ENCODE peak calls at places on chromosomes 13 and 19, in eight cellular contexts. One of them, this sample, is unnamed.

GRCh38 chr19:33678796-33679195 is 57.0 kb downstream of the CHST8 start:
- DNase-seq in hippocampal formation: no peak
- DNase-seq in thoracic aorta: no peak
- DNase-seq in bronchial epithelial cell: no peak
- DNase-seq in T-helper 2 cell treated with Interferon-gamma antibody and Interleukin-4, amounts not matched to agents 5 μg/mL and 100 μg/mL, for 36 hours: no peak
- DNase-seq in NCI-H2081: peak
- DNase-seq in activated CD8-positive, alpha-beta T cell treated with anti-CD3 and anti-CD28 coated beads for 36 hours: no peak
- DNase-seq in progenitor cell of endocrine pancreas: no peak
- DNase-seq in this sample: peak

GRCh38 chr13:51339354-51339753 is at the start of gene SERPINE3:
- DNase-seq in hippocampal formation: no peak
- DNase-seq in thoracic aorta: no peak
- DNase-seq in bronchial epithelial cell: no peak
- DNase-seq in T-helper 2 cell treated with Interferon-gamma antibody and Interleukin-4, amounts not matched to agents 5 μg/mL and 100 μg/mL, for 36 hours: no peak
- DNase-seq in NCI-H2081: no peak
- DNase-seq in activated CD8-positive, alpha-beta T cell treated with anti-CD3 and anti-CD28 coated beads for 36 hours: no peak
- DNase-seq in progenitor cell of endocrine pancreas: no peak
- DNase-seq in this sample: no peak

GRCh38 chr13:53408306-53408705 is 379.7 kb downstream of the OLFM4 start:
- DNase-seq in hippocampal formation: no peak
- DNase-seq in thoracic aorta: no peak
- DNase-seq in bronchial epithelial cell: no peak
- DNase-seq in T-helper 2 cell treated with Interferon-gamma antibody and Interleukin-4, amounts not matched to agents 5 μg/mL and 100 μg/mL, for 36 hours: no peak
- DNase-seq in NCI-H2081: no peak
- DNase-seq in activated CD8-positive, alpha-beta T cell treated with anti-CD3 and anti-CD28 coated beads for 36 hours: no peak
- DNase-seq in progenitor cell of endocrine pancreas: no peak
- DNase-seq in this sample: no peak

GRCh38 chr13:106159295-106160195 is 375.9 kb downstream of the EFNB2 start:
- DNase-seq in hippocampal formation: no peak
- DNase-seq in thoracic aorta: no peak
- DNase-seq in bronchial epithelial cell: no peak
- DNase-seq in T-helper 2 cell treated with Interferon-gamma antibody and Interleukin-4, amounts not matched to agents 5 μg/mL and 100 μg/mL, for 36 hours: no peak
- DNase-seq in NCI-H2081: no peak
- DNase-seq in activated CD8-positive, alpha-beta T cell treated with anti-CD3 and anti-CD28 coated beads for 36 hours: no peak
- DNase-seq in progenitor cell of endocrine pancreas: no peak
- DNase-seq in this sample: no peak

GRCh38 chr13:49606747-49607648 is 21.3 kb upstream of the ARL11 start:
- DNase-seq in hippocampal formation: peak
- DNase-seq in thoracic aorta: peak
- DNase-seq in bronchial epithelial cell: peak
- DNase-seq in T-helper 2 cell treated with Interferon-gamma antibody and Interleukin-4, amounts not matched to agents 5 μg/mL and 100 μg/mL, for 36 hours: peak
- DNase-seq in NCI-H2081: peak
- DNase-seq in activated CD8-positive, alpha-beta T cell treated with anti-CD3 and anti-CD28 coated beads for 36 hours: peak
- DNase-seq in progenitor cell of endocrine pancreas: peak
- DNase-seq in this sample: peak

GRCh38 chr13:110868631-110869165 is 46.2 kb downstream of the ANKRD10 start:
- DNase-seq in hippocampal formation: no peak
- DNase-seq in thoracic aorta: no peak
- DNase-seq in bronchial epithelial cell: no peak
- DNase-seq in T-helper 2 cell treated with Interferon-gamma antibody and Interleukin-4, amounts not matched to agents 5 μg/mL and 100 μg/mL, for 36 hours: no peak
- DNase-seq in NCI-H2081: no peak
- DNase-seq in activated CD8-positive, alpha-beta T cell treated with anti-CD3 and anti-CD28 coated beads for 36 hours: no peak
- DNase-seq in progenitor cell of endocrine pancreas: no peak
- DNase-seq in this sample: no peak

GRCh38 chr13:49220035-49220855 is at the start of gene MLNR:
- DNase-seq in hippocampal formation: no peak
- DNase-seq in thoracic aorta: no peak
- DNase-seq in bronchial epithelial cell: no peak
- DNase-seq in T-helper 2 cell treated with Interferon-gamma antibody and Interleukin-4, amounts not matched to agents 5 μg/mL and 100 μg/mL, for 36 hours: peak
- DNase-seq in NCI-H2081: peak
- DNase-seq in activated CD8-positive, alpha-beta T cell treated with anti-CD3 and anti-CD28 coated beads for 36 hours: peak
- DNase-seq in progenitor cell of endocrine pancreas: peak
- DNase-seq in this sample: peak

GRCh38 chr19:788821-789472 is 8.3 kb upstream of the PTBP1 start:
- DNase-seq in hippocampal formation: no peak
- DNase-seq in thoracic aorta: no peak
- DNase-seq in bronchial epithelial cell: no peak
- DNase-seq in T-helper 2 cell treated with Interferon-gamma antibody and Interleukin-4, amounts not matched to agents 5 μg/mL and 100 μg/mL, for 36 hours: no peak
- DNase-seq in NCI-H2081: no peak
- DNase-seq in activated CD8-positive, alpha-beta T cell treated with anti-CD3 and anti-CD28 coated beads for 36 hours: no peak
- DNase-seq in progenitor cell of endocrine pancreas: no peak
- DNase-seq in this sample: no peak

GRCh38 chr13:30333601-30334000 is 26.2 kb upstream of the KATNAL1 start:
- DNase-seq in hippocampal formation: no peak
- DNase-seq in thoracic aorta: no peak
- DNase-seq in bronchial epithelial cell: no peak
- DNase-seq in T-helper 2 cell treated with Interferon-gamma antibody and Interleukin-4, amounts not matched to agents 5 μg/mL and 100 μg/mL, for 36 hours: no peak
- DNase-seq in NCI-H2081: no peak
- DNase-seq in activated CD8-positive, alpha-beta T cell treated with anti-CD3 and anti-CD28 coated beads for 36 hours: no peak
- DNase-seq in progenitor cell of endocrine pancreas: no peak
- DNase-seq in this sample: peak

GRCh38 chr19:1491114-1491848 is at the start of gene REEP6:
- DNase-seq in hippocampal formation: no peak
- DNase-seq in thoracic aorta: no peak
- DNase-seq in bronchial epithelial cell: no peak
- DNase-seq in T-helper 2 cell treated with Interferon-gamma antibody and Interleukin-4, amounts not matched to agents 5 μg/mL and 100 μg/mL, for 36 hours: no peak
- DNase-seq in NCI-H2081: no peak
- DNase-seq in activated CD8-positive, alpha-beta T cell treated with anti-CD3 and anti-CD28 coated beads for 36 hours: no peak
- DNase-seq in progenitor cell of endocrine pancreas: no peak
- DNase-seq in this sample: no peak

GRCh38 chr19:53982611-53983010 is 8.8 kb upstream of the CACNG6 start:
- DNase-seq in hippocampal formation: no peak
- DNase-seq in thoracic aorta: no peak
- DNase-seq in bronchial epithelial cell: no peak
- DNase-seq in T-helper 2 cell treated with Interferon-gamma antibody and Interleukin-4, amounts not matched to agents 5 μg/mL and 100 μg/mL, for 36 hours: no peak
- DNase-seq in NCI-H2081: no peak
- DNase-seq in activated CD8-positive, alpha-beta T cell treated with anti-CD3 and anti-CD28 coated beads for 36 hours: peak
- DNase-seq in progenitor cell of endocrine pancreas: peak
- DNase-seq in this sample: peak

GRCh38 chr13:67148219-67148583 is 81.9 kb downstream of the PCDH9 start:
- DNase-seq in hippocampal formation: no peak
- DNase-seq in thoracic aorta: no peak
- DNase-seq in bronchial epithelial cell: peak
- DNase-seq in T-helper 2 cell treated with Interferon-gamma antibody and Interleukin-4, amounts not matched to agents 5 μg/mL and 100 μg/mL, for 36 hours: no peak
- DNase-seq in NCI-H2081: no peak
- DNase-seq in activated CD8-positive, alpha-beta T cell treated with anti-CD3 and anti-CD28 coated beads for 36 hours: no peak
- DNase-seq in progenitor cell of endocrine pancreas: no peak
- DNase-seq in this sample: no peak

GRCh38 chr19:13055213-13056051 is 47.2 kb downstream of the LYL1 start:
- DNase-seq in hippocampal formation: no peak
- DNase-seq in thoracic aorta: peak
- DNase-seq in bronchial epithelial cell: no peak
- DNase-seq in T-helper 2 cell treated with Interferon-gamma antibody and Interleukin-4, amounts not matched to agents 5 μg/mL and 100 μg/mL, for 36 hours: no peak
- DNase-seq in NCI-H2081: no peak
- DNase-seq in activated CD8-positive, alpha-beta T cell treated with anti-CD3 and anti-CD28 coated beads for 36 hours: no peak
- DNase-seq in progenitor cell of endocrine pancreas: no peak
- DNase-seq in this sample: peak

GRCh38 chr19:55642153-55643002 is 1.1 kb upstream of the ZNF581 start:
- DNase-seq in hippocampal formation: peak
- DNase-seq in thoracic aorta: no peak
- DNase-seq in bronchial epithelial cell: no peak
- DNase-seq in T-helper 2 cell treated with Interferon-gamma antibody and Interleukin-4, amounts not matched to agents 5 μg/mL and 100 μg/mL, for 36 hours: no peak
- DNase-seq in NCI-H2081: no peak
- DNase-seq in activated CD8-positive, alpha-beta T cell treated with anti-CD3 and anti-CD28 coated beads for 36 hours: peak
- DNase-seq in progenitor cell of endocrine pancreas: no peak
- DNase-seq in this sample: peak

GRCh38 chr13:35512271-35512920 is 35.9 kb upstream of the MAB21L1 start:
- DNase-seq in hippocampal formation: no peak
- DNase-seq in thoracic aorta: no peak
- DNase-seq in bronchial epithelial cell: peak
- DNase-seq in T-helper 2 cell treated with Interferon-gamma antibody and Interleukin-4, amounts not matched to agents 5 μg/mL and 100 μg/mL, for 36 hours: no peak
- DNase-seq in NCI-H2081: no peak
- DNase-seq in activated CD8-positive, alpha-beta T cell treated with anti-CD3 and anti-CD28 coated beads for 36 hours: no peak
- DNase-seq in progenitor cell of endocrine pancreas: no peak
- DNase-seq in this sample: no peak

GRCh38 chr13:28100149-28101121 is at the start of gene FLT3:
- DNase-seq in hippocampal formation: no peak
- DNase-seq in thoracic aorta: no peak
- DNase-seq in bronchial epithelial cell: no peak
- DNase-seq in T-helper 2 cell treated with Interferon-gamma antibody and Interleukin-4, amounts not matched to agents 5 μg/mL and 100 μg/mL, for 36 hours: peak
- DNase-seq in NCI-H2081: no peak
- DNase-seq in activated CD8-positive, alpha-beta T cell treated with anti-CD3 and anti-CD28 coated beads for 36 hours: peak
- DNase-seq in progenitor cell of endocrine pancreas: peak
- DNase-seq in this sample: peak

GRCh38 chr19:36046443-36047050 is 7.5 kb downstream of the THAP8 start:
- DNase-seq in hippocampal formation: no peak
- DNase-seq in thoracic aorta: no peak
- DNase-seq in bronchial epithelial cell: no peak
- DNase-seq in T-helper 2 cell treated with Interferon-gamma antibody and Interleukin-4, amounts not matched to agents 5 μg/mL and 100 μg/mL, for 36 hours: no peak
- DNase-seq in NCI-H2081: no peak
- DNase-seq in activated CD8-positive, alpha-beta T cell treated with anti-CD3 and anti-CD28 coated beads for 36 hours: no peak
- DNase-seq in progenitor cell of endocrine pancreas: no peak
- DNase-seq in this sample: no peak

GRCh38 chr19:12802267-12803106 is 618 bp downstream of the THSD8 start:
- DNase-seq in hippocampal formation: no peak
- DNase-seq in thoracic aorta: no peak
- DNase-seq in bronchial epithelial cell: no peak
- DNase-seq in T-helper 2 cell treated with Interferon-gamma antibody and Interleukin-4, amounts not matched to agents 5 μg/mL and 100 μg/mL, for 36 hours: no peak
- DNase-seq in NCI-H2081: no peak
- DNase-seq in activated CD8-positive, alpha-beta T cell treated with anti-CD3 and anti-CD28 coated beads for 36 hours: no peak
- DNase-seq in progenitor cell of endocrine pancreas: no peak
- DNase-seq in this sample: no peak

GRCh38 chr13:108690726-108691125 is 61.3 kb downstream of the MYO16 start:
- DNase-seq in hippocampal formation: no peak
- DNase-seq in thoracic aorta: no peak
- DNase-seq in bronchial epithelial cell: no peak
- DNase-seq in T-helper 2 cell treated with Interferon-gamma antibody and Interleukin-4, amounts not matched to agents 5 μg/mL and 100 μg/mL, for 36 hours: no peak
- DNase-seq in NCI-H2081: no peak
- DNase-seq in activated CD8-positive, alpha-beta T cell treated with anti-CD3 and anti-CD28 coated beads for 36 hours: no peak
- DNase-seq in progenitor cell of endocrine pancreas: no peak
- DNase-seq in this sample: no peak

GRCh38 chr19:24074720-24075119 is 12.3 kb upstream of the ZNF254 start:
- DNase-seq in hippocampal formation: no peak
- DNase-seq in thoracic aorta: no peak
- DNase-seq in bronchial epithelial cell: peak
- DNase-seq in T-helper 2 cell treated with Interferon-gamma antibody and Interleukin-4, amounts not matched to agents 5 μg/mL and 100 μg/mL, for 36 hours: no peak
- DNase-seq in NCI-H2081: no peak
- DNase-seq in activated CD8-positive, alpha-beta T cell treated with anti-CD3 and anti-CD28 coated beads for 36 hours: no peak
- DNase-seq in progenitor cell of endocrine pancreas: no peak
- DNase-seq in this sample: no peak

GRCh38 chr13:37049810-37050209 is 9.7 kb downstream of the SUPT20H start:
- DNase-seq in hippocampal formation: no peak
- DNase-seq in thoracic aorta: no peak
- DNase-seq in bronchial epithelial cell: no peak
- DNase-seq in T-helper 2 cell treated with Interferon-gamma antibody and Interleukin-4, amounts not matched to agents 5 μg/mL and 100 μg/mL, for 36 hours: no peak
- DNase-seq in NCI-H2081: no peak
- DNase-seq in activated CD8-positive, alpha-beta T cell treated with anti-CD3 and anti-CD28 coated beads for 36 hours: no peak
- DNase-seq in progenitor cell of endocrine pancreas: no peak
- DNase-seq in this sample: no peak

GRCh38 chr19:35077411-35078223 is 36.1 kb downstream of the HPN start:
- DNase-seq in hippocampal formation: no peak
- DNase-seq in thoracic aorta: no peak
- DNase-seq in bronchial epithelial cell: no peak
- DNase-seq in T-helper 2 cell treated with Interferon-gamma antibody and Interleukin-4, amounts not matched to agents 5 μg/mL and 100 μg/mL, for 36 hours: no peak
- DNase-seq in NCI-H2081: no peak
- DNase-seq in activated CD8-positive, alpha-beta T cell treated with anti-CD3 and anti-CD28 coated beads for 36 hours: no peak
- DNase-seq in progenitor cell of endocrine pancreas: no peak
- DNase-seq in this sample: no peak

GRCh38 chr19:2495130-2495641 is 19.3 kb downstream of the GADD45B start:
- DNase-seq in hippocampal formation: no peak
- DNase-seq in thoracic aorta: peak
- DNase-seq in bronchial epithelial cell: peak
- DNase-seq in T-helper 2 cell treated with Interferon-gamma antibody and Interleukin-4, amounts not matched to agents 5 μg/mL and 100 μg/mL, for 36 hours: no peak
- DNase-seq in NCI-H2081: peak
- DNase-seq in activated CD8-positive, alpha-beta T cell treated with anti-CD3 and anti-CD28 coated beads for 36 hours: no peak
- DNase-seq in progenitor cell of endocrine pancreas: no peak
- DNase-seq in this sample: no peak

GRCh38 chr13:79491715-79492114 is 10.8 kb downstream of the NDFIP2 start:
- DNase-seq in hippocampal formation: no peak
- DNase-seq in thoracic aorta: no peak
- DNase-seq in bronchial epithelial cell: peak
- DNase-seq in T-helper 2 cell treated with Interferon-gamma antibody and Interleukin-4, amounts not matched to agents 5 μg/mL and 100 μg/mL, for 36 hours: no peak
- DNase-seq in NCI-H2081: no peak
- DNase-seq in activated CD8-positive, alpha-beta T cell treated with anti-CD3 and anti-CD28 coated beads for 36 hours: no peak
- DNase-seq in progenitor cell of endocrine pancreas: no peak
- DNase-seq in this sample: no peak

GRCh38 chr19:10921199-10921879 is 7.1 kb downstream of the YIPF2 start:
- DNase-seq in hippocampal formation: peak
- DNase-seq in thoracic aorta: no peak
- DNase-seq in bronchial epithelial cell: no peak
- DNase-seq in T-helper 2 cell treated with Interferon-gamma antibody and Interleukin-4, amounts not matched to agents 5 μg/mL and 100 μg/mL, for 36 hours: no peak
- DNase-seq in NCI-H2081: no peak
- DNase-seq in activated CD8-positive, alpha-beta T cell treated with anti-CD3 and anti-CD28 coated beads for 36 hours: no peak
- DNase-seq in progenitor cell of endocrine pancreas: no peak
- DNase-seq in this sample: no peak

GRCh38 chr19:15563325-15563794 is 51.7 kb upstream of the CYP4F8 start:
- DNase-seq in hippocampal formation: no peak
- DNase-seq in thoracic aorta: no peak
- DNase-seq in bronchial epithelial cell: no peak
- DNase-seq in T-helper 2 cell treated with Interferon-gamma antibody and Interleukin-4, amounts not matched to agents 5 μg/mL and 100 μg/mL, for 36 hours: no peak
- DNase-seq in NCI-H2081: peak
- DNase-seq in activated CD8-positive, alpha-beta T cell treated with anti-CD3 and anti-CD28 coated beads for 36 hours: no peak
- DNase-seq in progenitor cell of endocrine pancreas: no peak
- DNase-seq in this sample: peak

GRCh38 chr13:33146843-33147611 is 130.8 kb downstream of the KL start:
- DNase-seq in hippocampal formation: no peak
- DNase-seq in thoracic aorta: no peak
- DNase-seq in bronchial epithelial cell: no peak
- DNase-seq in T-helper 2 cell treated with Interferon-gamma antibody and Interleukin-4, amounts not matched to agents 5 μg/mL and 100 μg/mL, for 36 hours: peak
- DNase-seq in NCI-H2081: no peak
- DNase-seq in activated CD8-positive, alpha-beta T cell treated with anti-CD3 and anti-CD28 coated beads for 36 hours: peak
- DNase-seq in progenitor cell of endocrine pancreas: no peak
- DNase-seq in this sample: no peak

GRCh38 chr13:102907016-102907756 is 61.4 kb downstream of the ERCC5 start:
- DNase-seq in hippocampal formation: no peak
- DNase-seq in thoracic aorta: no peak
- DNase-seq in bronchial epithelial cell: no peak
- DNase-seq in T-helper 2 cell treated with Interferon-gamma antibody and Interleukin-4, amounts not matched to agents 5 μg/mL and 100 μg/mL, for 36 hours: no peak
- DNase-seq in NCI-H2081: no peak
- DNase-seq in activated CD8-positive, alpha-beta T cell treated with anti-CD3 and anti-CD28 coated beads for 36 hours: no peak
- DNase-seq in progenitor cell of endocrine pancreas: no peak
- DNase-seq in this sample: no peak

GRCh38 chr13:81406022-81406421 is 1065.1 kb upstream of the SPRY2 start:
- DNase-seq in hippocampal formation: no peak
- DNase-seq in thoracic aorta: no peak
- DNase-seq in bronchial epithelial cell: no peak
- DNase-seq in T-helper 2 cell treated with Interferon-gamma antibody and Interleukin-4, amounts not matched to agents 5 μg/mL and 100 μg/mL, for 36 hours: no peak
- DNase-seq in NCI-H2081: no peak
- DNase-seq in activated CD8-positive, alpha-beta T cell treated with anti-CD3 and anti-CD28 coated beads for 36 hours: no peak
- DNase-seq in progenitor cell of endocrine pancreas: no peak
- DNase-seq in this sample: no peak

GRCh38 chr13:47484564-47484963 is 516.5 kb downstream of the SUCLA2 start:
- DNase-seq in hippocampal formation: no peak
- DNase-seq in thoracic aorta: no peak
- DNase-seq in bronchial epithelial cell: peak
- DNase-seq in T-helper 2 cell treated with Interferon-gamma antibody and Interleukin-4, amounts not matched to agents 5 μg/mL and 100 μg/mL, for 36 hours: no peak
- DNase-seq in NCI-H2081: peak
- DNase-seq in activated CD8-positive, alpha-beta T cell treated with anti-CD3 and anti-CD28 coated beads for 36 hours: no peak
- DNase-seq in progenitor cell of endocrine pancreas: no peak
- DNase-seq in this sample: no peak

GRCh38 chr13:100491164-100491847 is 97.3 kb downstream of the GGACT start:
- DNase-seq in hippocampal formation: peak
- DNase-seq in thoracic aorta: no peak
- DNase-seq in bronchial epithelial cell: no peak
- DNase-seq in T-helper 2 cell treated with Interferon-gamma antibody and Interleukin-4, amounts not matched to agents 5 μg/mL and 100 μg/mL, for 36 hours: no peak
- DNase-seq in NCI-H2081: peak
- DNase-seq in activated CD8-positive, alpha-beta T cell treated with anti-CD3 and anti-CD28 coated beads for 36 hours: no peak
- DNase-seq in progenitor cell of endocrine pancreas: no peak
- DNase-seq in this sample: no peak

GRCh38 chr13:97275265-97275664 is 53.1 kb downstream of the MBNL2 start:
- DNase-seq in hippocampal formation: no peak
- DNase-seq in thoracic aorta: no peak
- DNase-seq in bronchial epithelial cell: peak
- DNase-seq in T-helper 2 cell treated with Interferon-gamma antibody and Interleukin-4, amounts not matched to agents 5 μg/mL and 100 μg/mL, for 36 hours: no peak
- DNase-seq in NCI-H2081: no peak
- DNase-seq in activated CD8-positive, alpha-beta T cell treated with anti-CD3 and anti-CD28 coated beads for 36 hours: no peak
- DNase-seq in progenitor cell of endocrine pancreas: no peak
- DNase-seq in this sample: peak

GRCh38 chr13:47708386-47708785 is 292.7 kb downstream of the SUCLA2 start:
- DNase-seq in hippocampal formation: no peak
- DNase-seq in thoracic aorta: no peak
- DNase-seq in bronchial epithelial cell: peak
- DNase-seq in T-helper 2 cell treated with Interferon-gamma antibody and Interleukin-4, amounts not matched to agents 5 μg/mL and 100 μg/mL, for 36 hours: no peak
- DNase-seq in NCI-H2081: no peak
- DNase-seq in activated CD8-positive, alpha-beta T cell treated with anti-CD3 and anti-CD28 coated beads for 36 hours: no peak
- DNase-seq in progenitor cell of endocrine pancreas: no peak
- DNase-seq in this sample: no peak

GRCh38 chr19:33134571-33135041 is 2.7 kb downstream of the WDR88 start:
- DNase-seq in hippocampal formation: no peak
- DNase-seq in thoracic aorta: no peak
- DNase-seq in bronchial epithelial cell: no peak
- DNase-seq in T-helper 2 cell treated with Interferon-gamma antibody and Interleukin-4, amounts not matched to agents 5 μg/mL and 100 μg/mL, for 36 hours: peak
- DNase-seq in NCI-H2081: no peak
- DNase-seq in activated CD8-positive, alpha-beta T cell treated with anti-CD3 and anti-CD28 coated beads for 36 hours: peak
- DNase-seq in progenitor cell of endocrine pancreas: no peak
- DNase-seq in this sample: no peak